ENCODE peak calls at places on chromosome 15, in five cellular contexts. One of them, this sample, is unnamed.

GRCh38 chr15:62403164-62403809 is 238.2 kb upstream of the C2CD4B start:
- DNase-seq in tibial artery: no peak
- DNase-seq in foreskin fibroblast: peak; percentile 63
- DNase-seq in lower lobe of right lung: no peak
- DNase-seq in GM20000: no peak
- DNase-seq in this sample: no peak

GRCh38 chr15:57784081-57784488 is 77.6 kb downstream of the POLR2M start:
- DNase-seq in tibial artery: no peak
- DNase-seq in foreskin fibroblast: peak; percentile 51
- DNase-seq in lower lobe of right lung: no peak
- DNase-seq in GM20000: no peak
- DNase-seq in this sample: no peak

GRCh38 chr15:45618813-45619212 is 16.0 kb upstream of the SQOR start:
- DNase-seq in tibial artery: no peak
- DNase-seq in foreskin fibroblast: no peak
- DNase-seq in lower lobe of right lung: no peak
- DNase-seq in GM20000: no peak
- DNase-seq in this sample: no peak

GRCh38 chr15:49876401-49877038 is 242.5 kb downstream of the ATP8B4 start:
- DNase-seq in tibial artery: peak; percentile 35
- DNase-seq in foreskin fibroblast: no peak
- DNase-seq in lower lobe of right lung: no peak
- DNase-seq in GM20000: no peak
- DNase-seq in this sample: no peak

GRCh38 chr15:92012368-92012629 is 158.8 kb downstream of the SLCO3A1 start:
- DNase-seq in tibial artery: no peak
- DNase-seq in foreskin fibroblast: no peak
- DNase-seq in lower lobe of right lung: no peak
- DNase-seq in GM20000: no peak
- DNase-seq in this sample: no peak

GRCh38 chr15:40282870-40283614 is at the start of gene ANKRD63:
- DNase-seq in tibial artery: no peak
- DNase-seq in foreskin fibroblast: no peak
- DNase-seq in lower lobe of right lung: no peak
- DNase-seq in GM20000: peak; percentile 76
- DNase-seq in this sample: no peak

GRCh38 chr15:67174864-67175573 is 79.4 kb downstream of the AAGAB start:
- DNase-seq in tibial artery: peak; percentile 18
- DNase-seq in foreskin fibroblast: no peak
- DNase-seq in lower lobe of right lung: no peak
- DNase-seq in GM20000: no peak
- DNase-seq in this sample: no peak

GRCh38 chr15:58070801-58071418 is 5.4 kb upstream of the ALDH1A2 start:
- DNase-seq in tibial artery: peak; percentile 35
- DNase-seq in foreskin fibroblast: peak; percentile 46
- DNase-seq in lower lobe of right lung: peak; percentile 59
- DNase-seq in GM20000: peak; percentile 37
- DNase-seq in this sample: no peak

GRCh38 chr15:74042603-74043424 is 39.5 kb downstream of the GOLGA6A start:
- DNase-seq in tibial artery: no peak
- DNase-seq in foreskin fibroblast: no peak
- DNase-seq in lower lobe of right lung: no peak
- DNase-seq in GM20000: no peak
- DNase-seq in this sample: peak; percentile 54

GRCh38 chr15:69599271-69599670 is 146.7 kb downstream of the RPLP1 start:
- DNase-seq in tibial artery: no peak
- DNase-seq in foreskin fibroblast: no peak
- DNase-seq in lower lobe of right lung: no peak
- DNase-seq in GM20000: no peak
- DNase-seq in this sample: peak; percentile 39

GRCh38 chr15:77023576-77024272 is 28.8 kb downstream of the PSTPIP1 start:
- DNase-seq in tibial artery: peak; percentile 11
- DNase-seq in foreskin fibroblast: no peak
- DNase-seq in lower lobe of right lung: no peak
- DNase-seq in GM20000: peak; percentile 25
- DNase-seq in this sample: no peak

GRCh38 chr15:45371546-45371945 is 6.8 kb downstream of the GATM start:
- DNase-seq in tibial artery: no peak
- DNase-seq in foreskin fibroblast: no peak
- DNase-seq in lower lobe of right lung: no peak
- DNase-seq in GM20000: no peak
- DNase-seq in this sample: no peak

GRCh38 chr15:63851431-63851830 is 17.7 kb upstream of the HERC1 start:
- DNase-seq in tibial artery: no peak
- DNase-seq in foreskin fibroblast: no peak
- DNase-seq in lower lobe of right lung: no peak
- DNase-seq in GM20000: no peak
- DNase-seq in this sample: no peak

GRCh38 chr15:69578252-69578651 is 125.6 kb downstream of the RPLP1 start:
- DNase-seq in tibial artery: no peak
- DNase-seq in foreskin fibroblast: no peak
- DNase-seq in lower lobe of right lung: no peak
- DNase-seq in GM20000: no peak
- DNase-seq in this sample: no peak

GRCh38 chr15:52527898-52528464 is 699 bp downstream of the MYO5A start:
- DNase-seq in tibial artery: peak; percentile 22
- DNase-seq in foreskin fibroblast: peak; percentile 37
- DNase-seq in lower lobe of right lung: no peak
- DNase-seq in GM20000: peak; percentile 56
- DNase-seq in this sample: no peak

GRCh38 chr15:68487087-68487843 is 55.3 kb upstream of the ITGA11 start:
- DNase-seq in tibial artery: peak; percentile 76
- DNase-seq in foreskin fibroblast: peak; percentile 10
- DNase-seq in lower lobe of right lung: no peak
- DNase-seq in GM20000: no peak
- DNase-seq in this sample: peak; percentile 83

GRCh38 chr15:64224508-64224907 is 61.7 kb upstream of the PPIB start:
- DNase-seq in tibial artery: no peak
- DNase-seq in foreskin fibroblast: peak; percentile 29
- DNase-seq in lower lobe of right lung: no peak
- DNase-seq in GM20000: no peak
- DNase-seq in this sample: no peak

GRCh38 chr15:48759921-48760320 is 50.9 kb downstream of the CEP152 start:
- DNase-seq in tibial artery: no peak
- DNase-seq in foreskin fibroblast: no peak
- DNase-seq in lower lobe of right lung: no peak
- DNase-seq in GM20000: no peak
- DNase-seq in this sample: no peak

GRCh38 chr15:71786673-71787072 is 23.7 kb upstream of the NR2E3 start:
- DNase-seq in tibial artery: no peak
- DNase-seq in foreskin fibroblast: no peak
- DNase-seq in lower lobe of right lung: no peak
- DNase-seq in GM20000: no peak
- DNase-seq in this sample: peak; percentile 7

GRCh38 chr15:20348291-20348899 is 193.2 kb downstream of the GOLGA6L6 start:
- DNase-seq in tibial artery: no peak
- DNase-seq in foreskin fibroblast: no peak
- DNase-seq in lower lobe of right lung: no peak
- DNase-seq in GM20000: peak; percentile 37
- DNase-seq in this sample: no peak

GRCh38 chr15:50828610-50829206 is 63.2 kb upstream of the SPPL2A start:
- DNase-seq in tibial artery: peak; percentile 37
- DNase-seq in foreskin fibroblast: peak; percentile 77
- DNase-seq in lower lobe of right lung: no peak
- DNase-seq in GM20000: no peak
- DNase-seq in this sample: no peak

GRCh38 chr15:57890351-57890750 is 175.2 kb downstream of the ALDH1A2 start:
- DNase-seq in tibial artery: no peak
- DNase-seq in foreskin fibroblast: peak; percentile 36
- DNase-seq in lower lobe of right lung: no peak
- DNase-seq in GM20000: no peak
- DNase-seq in this sample: no peak

GRCh38 chr15:65824031-65824743 is 32.1 kb upstream of the DENND4A start:
- DNase-seq in tibial artery: peak; percentile 60
- DNase-seq in foreskin fibroblast: peak; percentile 48
- DNase-seq in lower lobe of right lung: no peak
- DNase-seq in GM20000: peak; percentile 17
- DNase-seq in this sample: peak; percentile 71

GRCh38 chr15:33064878-33065277 is 129.6 kb downstream of the FMN1 start:
- DNase-seq in tibial artery: no peak
- DNase-seq in foreskin fibroblast: peak; percentile 64
- DNase-seq in lower lobe of right lung: no peak
- DNase-seq in GM20000: no peak
- DNase-seq in this sample: no peak

GRCh38 chr15:70604671-70605070 is 158.7 kb downstream of the UACA start:
- DNase-seq in tibial artery: no peak
- DNase-seq in foreskin fibroblast: no peak
- DNase-seq in lower lobe of right lung: no peak
- DNase-seq in GM20000: no peak
- DNase-seq in this sample: no peak
- TF ChIP-seq CTCF in tibial artery: no peak
- TF ChIP-seq CTCF in foreskin fibroblast: no peak
- TF ChIP-seq CTCF in lower lobe of right lung: no peak
- TF ChIP-seq CTCF in GM20000: no peak
- TF ChIP-seq CTCF in this sample: no peak

GRCh38 chr15:80512729-80513670 is 108.8 kb downstream of the ARNT2 start:
- DNase-seq in tibial artery: no peak
- DNase-seq in foreskin fibroblast: peak; percentile 53
- DNase-seq in lower lobe of right lung: no peak
- DNase-seq in GM20000: no peak
- DNase-seq in this sample: no peak
- TF ChIP-seq CTCF in tibial artery: peak; percentile 8
- TF ChIP-seq CTCF in foreskin fibroblast: no peak
- TF ChIP-seq CTCF in lower lobe of right lung: no peak
- TF ChIP-seq CTCF in GM20000: no peak
- TF ChIP-seq CTCF in this sample: peak; percentile 25

GRCh38 chr15:59616390-59616789 is 4.8 kb downstream of the GCNT3 start:
- DNase-seq in tibial artery: no peak
- DNase-seq in foreskin fibroblast: no peak
- DNase-seq in lower lobe of right lung: no peak
- DNase-seq in GM20000: no peak
- DNase-seq in this sample: no peak

GRCh38 chr15:59622289-59622688 is 10.7 kb downstream of the GCNT3 start:
- DNase-seq in tibial artery: no peak
- DNase-seq in foreskin fibroblast: peak; percentile 53
- DNase-seq in lower lobe of right lung: peak; percentile 47
- DNase-seq in GM20000: peak; percentile 79
- DNase-seq in this sample: no peak
- TF ChIP-seq CTCF in tibial artery: no peak
- TF ChIP-seq CTCF in foreskin fibroblast: peak; percentile 48
- TF ChIP-seq CTCF in lower lobe of right lung: no peak
- TF ChIP-seq CTCF in GM20000: peak; percentile 48
- TF ChIP-seq CTCF in this sample: no peak

DNA sequence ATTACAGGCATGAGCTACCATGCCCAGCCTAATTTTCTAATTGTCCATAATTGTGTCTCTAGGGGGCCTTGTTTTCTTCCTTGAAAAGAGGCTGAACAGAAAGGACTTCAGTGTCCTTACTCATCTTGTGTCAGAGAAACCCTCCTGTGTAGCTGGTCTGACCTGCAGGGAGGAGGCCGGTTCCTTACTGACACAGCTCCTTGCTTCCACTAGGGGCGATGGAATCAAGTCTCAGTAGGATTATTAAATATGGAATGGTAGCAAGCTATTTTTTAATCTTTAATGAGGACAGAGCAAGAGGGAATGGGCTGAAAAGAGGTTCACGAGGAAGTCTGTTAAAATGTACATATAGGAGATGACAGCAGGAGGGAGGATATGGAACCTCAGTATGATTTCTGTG is 8.6 kb downstream of the LPCAT4 start:
- DNase-seq in tibial artery: no peak
- DNase-seq in foreskin fibroblast: no peak
- DNase-seq in lower lobe of right lung: no peak
- DNase-seq in GM20000: no peak
- DNase-seq in this sample: no peak
- TF ChIP-seq CTCF in tibial artery: no peak
- TF ChIP-seq CTCF in foreskin fibroblast: peak; percentile 25
- TF ChIP-seq CTCF in lower lobe of right lung: no peak
- TF ChIP-seq CTCF in GM20000: no peak
- TF ChIP-seq CTCF in this sample: no peak

DNA sequence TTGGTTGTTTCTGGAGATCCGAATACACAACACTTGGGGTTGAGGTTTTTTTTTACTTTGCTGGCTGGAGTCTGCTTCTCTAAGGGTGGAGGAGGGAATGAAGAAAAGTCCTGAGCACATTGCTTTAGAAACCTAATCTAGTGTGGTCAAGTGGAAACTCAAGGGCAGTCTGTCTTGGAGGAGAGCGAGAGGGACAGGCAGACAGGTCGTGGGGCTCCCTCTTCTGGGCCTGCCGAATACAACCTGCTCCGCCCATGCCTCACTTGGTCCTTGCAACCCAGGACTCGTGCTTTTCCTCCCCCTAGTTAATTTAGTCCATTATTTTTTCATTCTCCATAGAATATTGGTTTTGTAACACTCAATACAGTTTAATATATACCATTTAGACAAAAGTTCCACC is 176.7 kb upstream of the LYSMD4 start:
- DNase-seq in tibial artery: no peak
- DNase-seq in foreskin fibroblast: no peak
- DNase-seq in lower lobe of right lung: no peak
- DNase-seq in GM20000: peak; percentile 33
- DNase-seq in this sample: no peak
- TF ChIP-seq CTCF in tibial artery: no peak
- TF ChIP-seq CTCF in foreskin fibroblast: no peak
- TF ChIP-seq CTCF in lower lobe of right lung: no peak
- TF ChIP-seq CTCF in GM20000: peak; percentile 18
- TF ChIP-seq CTCF in this sample: no peak